ENCODE peak calls at places on chromosomes 3 and 15, in five cellular contexts. V is NCI-H187 treated with DMSO at 0.1 percent for 48 hours; F is stimulated activated CD8-positive, alpha-beta memory T cell treated with anti-CD3 and anti-CD28 coated beads, Interleukin-15, amount 100 ng/mL, for 24 hours; Q is left cardiac atrium; S is CD8-positive, alpha-beta T cell. K is an unnamed sample.

GRCh38 chr3:52010431-52010830 is 14.7 kb upstream of the RPL29 start:
- DNase-seq in V (no peak), F (no peak), Q (no peak), S (no peak), K (no peak)

GRCh38 chr15:60421544-60421943 is 23.8 kb upstream of the ANXA2 start:
- DNase-seq in V (no peak), F (no peak), Q (no peak), S (no peak), K (no peak)

GRCh38 chr15:84387086-84387485 is 151.5 kb downstream of the GOLGA6L4 start:
- DNase-seq in V (no peak), F (no peak), Q (no peak), S (no peak), K (no peak)

GRCh38 chr15:65981837-65982696 is 112.8 kb downstream of the RAB11A start:
- DNase-seq in V (no peak), F (peak), Q (peak), S (peak), K (no peak)

GRCh38 chr3:148641712-148642111 is 56.0 kb upstream of the AGTR1 start:
- DNase-seq in V (no peak), F (no peak), Q (no peak), S (no peak), K (no peak)

GRCh38 chr15:38888701-38889154 is 324.1 kb upstream of the RASGRP1 start:
- DNase-seq in V (no peak), F (no peak), Q (no peak), S (no peak), K (no peak)

GRCh38 chr3:64166584-64167155 is 58.6 kb downstream of the PRICKLE2 start:
- DNase-seq in V (no peak), F (no peak), Q (no peak), S (no peak), K (no peak)

GRCh38 chr3:59820352-59820934 is 770.6 kb upstream of the CFAP20DC start:
- DNase-seq in V (no peak), F (no peak), Q (no peak), S (no peak), K (no peak)

GRCh38 chr15:70837476-70837875 is 16.5 kb downstream of the LARP6 start:
- DNase-seq in V (no peak), F (no peak), Q (no peak), S (no peak), K (no peak)

GRCh38 chr15:96428742-96429141 is 98.2 kb downstream of the NR2F2 start:
- DNase-seq in V (no peak), F (no peak), Q (no peak), S (no peak), K (no peak)

GRCh38 chr3:16512435-16513140 is 911 bp downstream of the RFTN1 start:
- DNase-seq in V (no peak), F (peak), Q (peak), S (peak), K (no peak)

GRCh38 chr15:68149059-68149458 is 56.1 kb downstream of the CALML4 start:
- DNase-seq in V (no peak), F (no peak), Q (no peak), S (no peak), K (no peak)

GRCh38 chr3:41629072-41629471 is 332.8 kb downstream of the ULK4 start:
- DNase-seq in V (no peak), F (no peak), Q (no peak), S (no peak), K (no peak)

GRCh38 chr3:85482193-85482450 is 523.3 kb downstream of the CADM2 start:
- DNase-seq in V (no peak), F (no peak), Q (no peak), S (no peak), K (no peak)

GRCh38 chr15:83775738-83776137 is 121.8 kb downstream of the ADAMTSL3 start:
- DNase-seq in V (no peak), F (no peak), Q (no peak), S (no peak), K (no peak)

GRCh38 chr3:195522254-195523023 is 20.7 kb downstream of the PPP1R2 start:
- DNase-seq in V (no peak), F (no peak), Q (no peak), S (no peak), K (no peak)

GRCh38 chr15:99131441-99132023 is 26.7 kb downstream of the SYNM start:
- DNase-seq in V (no peak), F (no peak), Q (no peak), S (no peak), K (no peak)

GRCh38 chr3:14920536-14920935 is 26.8 kb upstream of the NR2C2 start:
- DNase-seq in V (no peak), F (no peak), Q (no peak), S (no peak), K (no peak)

GRCh38 chr3:189309400-189309975 is 137.7 kb downstream of the TPRG1 start:
- DNase-seq in V (no peak), F (no peak), Q (no peak), S (no peak), K (no peak)

GRCh38 chr3:52104664-52105281 is 48.4 kb upstream of the DUSP7 start:
- DNase-seq in V (no peak), F (no peak), Q (no peak), S (no peak), K (no peak)

GRCh38 chr3:59302442-59302841 is 252.6 kb upstream of the CFAP20DC start:
- DNase-seq in V (no peak), F (no peak), Q (no peak), S (no peak), K (no peak)

GRCh38 chr15:53833134-53833624 is 73.7 kb upstream of the WDR72 start:
- DNase-seq in V (no peak), F (no peak), Q (no peak), S (no peak), K (no peak)

GRCh38 chr3:59754456-59754855 is 704.6 kb upstream of the CFAP20DC start:
- DNase-seq in V (no peak), F (no peak), Q (no peak), S (no peak), K (no peak)

GRCh38 chr3:71428841-71429609 is 154.5 kb downstream of the FOXP1 start:
- DNase-seq in V (no peak), F (no peak), Q (peak), S (no peak), K (no peak)

GRCh38 chr3:45402138-45402537 is 13.8 kb downstream of the LARS2 start:
- DNase-seq in V (no peak), F (no peak), Q (no peak), S (no peak), K (no peak)

GRCh38 chr3:100753846-100754245 is 44.6 kb downstream of the TFG start:
- DNase-seq in V (no peak), F (no peak), Q (no peak), S (no peak), K (no peak)

GRCh38 chr15:50145451-50145872 is 26.4 kb upstream of the ATP8B4 start:
- DNase-seq in V (peak), F (no peak), Q (no peak), S (no peak), K (no peak)

GRCh38 chr3:118400086-118400485 is 634.6 kb downstream of the IGSF11 start:
- DNase-seq in V (no peak), F (no peak), Q (no peak), S (no peak), K (no peak)

K was measured in NCI-H1436 treated with DMSO at 0.1 percent for 48 hours.